ENCODE peak calls at places on chromosomes 4 and X, in ten cellular contexts. G, J, S, F, R, K, C, V, O and I are unnamed samples.

GRCh38 chr4:77617203-77617602 is 11.6 kb downstream of the CXCL13 start:
- DNase-seq in G (no peak), J (no peak), S (no peak), F (no peak), R (no peak), K (no peak), C (no peak), V (no peak), O (no peak), I (no peak)

GRCh38 chr4:139986108-139986507 is 167.9 kb downstream of the MAML3 start:
- DNase-seq in G (no peak), J (no peak), S (no peak), F (no peak), R (no peak), K (no peak), C (no peak), V (no peak), O (no peak), I (no peak)

GRCh38 chrX:39869846-39870601 is 227.7 kb downstream of the BCOR start:
- DNase-seq in G (no peak), J (peak), S (no peak), F (no peak), R (no peak), K (no peak), C (no peak), V (no peak), O (no peak), I (no peak)

GRCh38 chrX:121084903-121085611 is 37.6 kb downstream of the GLUD2 start:
- DNase-seq in G (no peak), J (no peak), S (no peak), F (no peak), R (no peak), K (no peak), C (no peak), V (no peak), O (no peak), I (no peak)

GRCh38 chr4:11732155-11732554 is 303.5 kb upstream of the HS3ST1 start:
- DNase-seq in G (no peak), J (no peak), S (no peak), F (no peak), R (no peak), K (no peak), C (no peak), V (no peak), O (no peak), I (no peak)

GRCh38 chr4:88537725-88538124 is 14.1 kb upstream of the PYURF start:
- DNase-seq in G (no peak), J (no peak), S (no peak), F (no peak), R (no peak), K (no peak), C (no peak), V (no peak), O (no peak), I (no peak)

GRCh38 chr4:170230242-170230641 is 140.5 kb upstream of the AADAT start:
- DNase-seq in G (no peak), J (no peak), S (no peak), F (no peak), R (no peak), K (no peak), C (no peak), V (no peak), O (no peak), I (no peak)

GRCh38 chr4:17544831-17545234 is 29.9 kb downstream of the CLRN2 start:
- DNase-seq in G (no peak), J (no peak), S (no peak), F (no peak), R (no peak), K (no peak), C (no peak), V (no peak), O (no peak), I (no peak)

GRCh38 chr4:96407651-96408342 is 567.9 kb downstream of the PDHA2 start:
- DNase-seq in G (no peak), J (no peak), S (no peak), F (no peak), R (no peak), K (no peak), C (no peak), V (no peak), O (no peak), I (no peak)

GRCh38 chr4:173169428-173170209 is 1.0 kb downstream of the GALNT7 start:
- DNase-seq in G (peak), J (peak), S (peak), F (no peak), R (peak), K (no peak), C (peak), V (peak), O (peak), I (peak)

GRCh38 chr4:71595576-71596108 is 188.2 kb downstream of the GC start:
- DNase-seq in G (no peak), J (no peak), S (no peak), F (no peak), R (no peak), K (no peak), C (no peak), V (no peak), O (no peak), I (no peak)

GRCh38 chr4:27040351-27040750 is 179.7 kb downstream of the STIM2 start:
- DNase-seq in G (no peak), J (no peak), S (no peak), F (no peak), R (no peak), K (no peak), C (no peak), V (no peak), O (no peak), I (no peak)

GRCh38 chr4:83708500-83709175 is 172.7 kb downstream of the GPAT3 start:
- DNase-seq in G (no peak), J (no peak), S (no peak), F (no peak), R (peak), K (no peak), C (no peak), V (no peak), O (no peak), I (no peak)

GRCh38 chrX:19811807-19812604 is 75.4 kb downstream of the SH3KBP1 start:
- DNase-seq in G (no peak), J (no peak), S (no peak), F (no peak), R (no peak), K (no peak), C (no peak), V (no peak), O (no peak), I (no peak)

DNA sequence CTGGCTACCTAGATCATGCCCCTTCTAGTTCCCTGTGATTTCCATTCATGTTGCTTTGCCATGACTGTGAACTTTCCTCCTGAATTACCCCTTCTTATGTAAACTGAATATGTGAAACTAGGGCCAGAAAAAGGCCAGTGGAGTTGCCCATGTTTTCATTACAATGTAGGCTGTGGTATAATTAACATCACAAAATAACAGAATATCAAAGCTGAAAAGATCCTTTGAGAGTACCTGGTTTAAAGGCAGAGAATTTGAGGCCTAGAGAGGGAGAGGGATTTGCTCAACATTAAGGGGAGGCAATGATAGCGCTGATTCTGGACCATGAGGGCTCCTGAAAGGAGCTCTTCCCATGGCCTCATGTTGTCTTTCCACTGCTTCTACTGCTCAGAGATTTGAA is 392.2 kb downstream of the OPHN1 start:
- DNase-seq in G (no peak), J (no peak), S (no peak), F (no peak), R (no peak), K (no peak), C (no peak), V (no peak), O (no peak), I (no peak)
- TF ChIP-seq CTCF in G (no peak), J (no peak), S (no peak), F (no peak), R (no peak), K (no peak), C (no peak), V (no peak), O (no peak), I (no peak)

DNA sequence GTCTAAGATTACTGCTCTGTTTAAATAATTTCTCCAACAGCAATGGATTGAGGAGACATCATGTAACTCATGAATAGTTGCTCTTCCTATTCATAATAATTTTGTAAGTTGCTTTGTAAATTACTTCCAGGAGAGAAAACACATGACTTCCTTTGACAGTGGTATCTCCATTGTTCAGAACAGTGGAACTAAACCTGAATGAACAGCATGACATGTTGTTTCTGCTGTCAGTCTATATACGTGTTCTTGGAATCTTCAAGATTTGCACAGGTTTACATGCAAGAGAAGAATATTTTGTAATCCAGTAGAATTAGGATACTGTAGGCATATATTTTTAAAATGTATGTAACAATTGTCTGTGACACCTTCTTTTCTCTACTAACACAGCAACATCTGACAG is 618.8 kb upstream of the GRID2 start:
- DNase-seq in G (no peak), J (no peak), S (no peak), F (no peak), R (no peak), K (no peak), C (no peak), V (no peak), O (no peak), I (no peak)
- TF ChIP-seq CTCF in G (no peak), J (no peak), S (no peak), F (no peak), R (no peak), K (no peak), C (no peak), V (no peak), O (no peak), I (no peak)

GRCh38 chrX:6225307-6226052 is 3.2 kb downstream of the NLGN4X start:
- DNase-seq in G (no peak), J (no peak), S (no peak), F (no peak), R (no peak), K (no peak), C (no peak), V (no peak), O (peak), I (no peak)
- TF ChIP-seq CTCF in G (peak), J (no peak), S (peak), F (no peak), R (no peak), K (no peak), C (no peak), V (no peak), O (no peak), I (no peak)

DNA sequence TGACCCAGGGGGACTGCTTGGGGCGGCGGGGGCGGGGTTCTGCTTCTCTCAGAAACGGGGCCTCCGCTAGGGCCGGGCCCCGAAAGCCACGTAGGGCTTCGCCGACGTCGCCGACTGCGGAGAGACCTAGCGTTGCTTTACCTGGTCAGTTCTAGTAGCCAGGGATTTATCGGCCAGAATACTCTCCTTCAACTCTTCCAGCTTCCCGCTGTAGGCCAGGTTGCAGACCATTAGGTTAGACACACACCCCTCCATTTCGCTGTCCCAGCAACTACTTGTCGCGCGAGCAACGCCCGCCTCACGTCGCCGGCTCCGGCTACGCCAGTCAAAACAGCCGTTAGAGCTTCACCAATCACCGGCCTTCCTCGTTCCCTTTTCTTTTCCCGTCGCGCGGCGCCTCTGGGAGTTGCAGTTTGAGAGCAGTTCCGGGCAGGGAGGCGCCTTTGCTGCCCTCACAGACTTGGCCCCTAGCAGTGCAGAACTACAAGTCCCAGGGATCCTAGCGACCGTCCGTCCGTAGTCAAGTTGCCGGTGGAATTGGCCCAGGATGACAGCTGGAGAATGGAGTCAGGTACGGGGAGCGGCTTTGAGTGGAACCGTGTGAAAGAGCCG is at the start of the genes ATG4A and PSMD10:
- DNase-seq in G (peak), J (peak), S (peak), F (peak), R (peak), K (peak), C (peak), V (peak), O (peak), I (peak)
- TF ChIP-seq CTCF in G (peak), J (no peak), S (peak), F (no peak), R (no peak), K (no peak), C (no peak), V (no peak), O (no peak), I (no peak)

GRCh38 chr4:113312529-113312928 is 263.1 kb downstream of the ANK2 start:
- DNase-seq in G (no peak), J (no peak), S (no peak), F (no peak), R (no peak), K (no peak), C (no peak), V (no peak), O (no peak), I (no peak)

GRCh38 chr4:113316879-113317278 is 267.4 kb downstream of the ANK2 start:
- DNase-seq in G (no peak), J (no peak), S (no peak), F (no peak), R (no peak), K (no peak), C (no peak), V (no peak), O (no peak), I (no peak)

DNA sequence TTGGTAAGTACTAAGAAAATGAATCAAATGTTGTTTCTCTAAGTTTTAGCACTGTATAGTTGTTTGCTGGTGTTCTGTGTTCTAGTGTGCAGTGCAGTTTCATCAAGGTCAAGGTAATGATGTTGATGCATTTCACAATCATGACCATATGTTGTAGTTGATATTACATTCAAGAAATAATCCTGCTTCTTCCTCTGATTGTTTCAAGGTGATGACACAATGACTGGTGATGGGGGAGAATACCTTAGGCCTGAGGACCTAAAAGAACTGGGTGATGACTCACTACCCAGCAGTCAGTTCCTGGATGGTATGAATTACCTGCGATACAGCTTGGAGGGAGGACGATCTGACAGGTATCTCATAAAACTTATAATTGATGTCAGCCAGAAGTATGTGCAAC is 261.6 kb downstream of the ANK2 start:
- DNase-seq in G (no peak), J (no peak), S (no peak), F (no peak), R (no peak), K (no peak), C (no peak), V (no peak), O (no peak), I (no peak)
- TF ChIP-seq CTCF in G (no peak), J (no peak), S (no peak), F (no peak), R (no peak), K (no peak), C (no peak), V (no peak), O (no peak), I (no peak)

GRCh38 chr4:103996059-103996458 is 276.3 kb upstream of the TACR3 start:
- DNase-seq in G (no peak), J (no peak), S (no peak), F (no peak), R (no peak), K (no peak), C (no peak), V (no peak), O (no peak), I (no peak)
- TF ChIP-seq CTCF in G (peak), J (no peak), S (peak), F (no peak), R (no peak), K (no peak), C (no peak), V (no peak), O (no peak), I (no peak)

GRCh38 chr4:90292438-90292837 is 165.2 kb downstream of the CCSER1 start:
- DNase-seq in G (no peak), J (no peak), S (no peak), F (no peak), R (no peak), K (no peak), C (no peak), V (no peak), O (no peak), I (no peak)

GRCh38 chr4:90293320-90293719 is 166.1 kb downstream of the CCSER1 start:
- DNase-seq in G (no peak), J (no peak), S (no peak), F (no peak), R (no peak), K (no peak), C (no peak), V (no peak), O (no peak), I (no peak)
- TF ChIP-seq CTCF in G (peak), J (peak), S (peak), F (peak), R (peak), K (peak), C (peak), V (no peak), O (no peak), I (peak)

GRCh38 chr4:5374577-5374976 is 323.3 kb downstream of the STK32B start:
- DNase-seq in G (no peak), J (no peak), S (no peak), F (no peak), R (no peak), K (no peak), C (no peak), V (no peak), O (no peak), I (no peak)

GRCh38 chr4:5373327-5373726 is 322.0 kb downstream of the STK32B start:
- DNase-seq in G (no peak), J (no peak), S (no peak), F (no peak), R (no peak), K (no peak), C (no peak), V (no peak), O (no peak), I (no peak)

GRCh38 chr4:5370286-5370685 is 319.0 kb downstream of the STK32B start:
- DNase-seq in G (no peak), J (no peak), S (no peak), F (no peak), R (no peak), K (peak), C (no peak), V (no peak), O (no peak), I (no peak)

GRCh38 chr4:5372198-5372597 is 320.9 kb downstream of the STK32B start:
- DNase-seq in G (no peak), J (no peak), S (no peak), F (no peak), R (no peak), K (no peak), C (no peak), V (no peak), O (no peak), I (no peak)

DNA sequence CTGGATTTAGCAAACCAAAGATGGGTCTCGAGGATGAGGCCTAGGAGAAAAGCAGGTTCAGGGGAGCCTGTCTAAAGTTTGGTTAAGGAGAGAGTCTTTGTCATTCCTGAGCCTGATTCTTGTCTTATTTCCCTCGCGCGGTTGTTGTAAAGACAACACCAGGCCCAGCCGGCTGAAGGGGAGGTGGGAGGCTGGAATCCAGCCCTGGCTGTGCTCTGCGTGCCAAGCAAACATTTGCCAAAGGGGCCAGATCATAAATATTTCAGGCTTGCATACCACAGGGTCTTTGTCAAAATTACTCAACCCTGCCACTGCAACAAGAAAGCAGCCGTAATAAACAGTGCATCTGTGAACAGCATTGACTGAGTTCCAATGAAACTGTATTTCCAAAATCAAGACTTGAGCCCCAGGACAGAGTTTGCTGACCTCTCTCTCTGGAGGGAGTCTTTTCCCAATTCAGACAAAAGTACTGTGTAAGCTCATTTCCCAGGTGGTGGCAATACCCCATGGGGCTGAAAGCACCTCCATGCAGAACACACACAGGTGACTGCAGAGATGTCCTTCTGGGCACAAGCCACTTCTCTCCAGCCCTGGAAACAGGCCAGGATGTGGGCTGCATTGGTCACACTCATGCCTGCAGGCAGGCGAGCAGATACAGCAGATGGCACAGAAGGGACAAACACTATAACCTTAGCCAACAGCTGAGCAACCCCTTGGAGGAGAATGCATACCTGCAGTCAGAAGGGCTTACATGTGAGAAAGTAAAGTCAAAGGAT is 320.3 kb downstream of the STK32B start:
- DNase-seq in G (no peak), J (no peak), S (no peak), F (no peak), R (no peak), K (peak), C (no peak), V (no peak), O (no peak), I (no peak)
- TF ChIP-seq CTCF in G (no peak), J (no peak), S (no peak), F (no peak), R (no peak), K (no peak), C (no peak), V (no peak), O (no peak), I (no peak)